ENCODE peak calls at places on chromosomes 7 and 10, in ten cellular contexts. One of them, this sample, is unnamed.
A peak's percentile ranks its signal among the peaks of the same experiment; 100 is the strongest.

GRCh38 chr7:130278892-130279690 is 12.4 kb downstream of the CPA2 start:
- DNase-seq in brain microvascular endothelial cell: peak; percentile 81
- DNase-seq in small intestine: peak; percentile 10
- DNase-seq in neuronal stem cell: no peak
- DNase-seq in CD8-positive, alpha-beta memory T cell: no peak
- DNase-seq in lower lobe of right lung: no peak
- DNase-seq in psoas muscle: no peak
- DNase-seq in stomach: no peak
- DNase-seq in GM23338: no peak
- DNase-seq in CD8-positive, alpha-beta T cell: no peak
- DNase-seq in this sample: peak; percentile 79

GRCh38 chr10:113493943-113494342 is 58.9 kb upstream of the HABP2 start:
- DNase-seq in brain microvascular endothelial cell: no peak
- DNase-seq in small intestine: no peak
- DNase-seq in neuronal stem cell: no peak
- DNase-seq in CD8-positive, alpha-beta memory T cell: no peak
- DNase-seq in lower lobe of right lung: no peak
- DNase-seq in psoas muscle: no peak
- DNase-seq in stomach: no peak
- DNase-seq in GM23338: no peak
- DNase-seq in CD8-positive, alpha-beta T cell: no peak
- DNase-seq in this sample: peak; percentile 52

GRCh38 chr10:110008518-110009339 is 945 bp downstream of the ADD3 start:
- DNase-seq in brain microvascular endothelial cell: no peak
- DNase-seq in small intestine: peak; percentile 67
- DNase-seq in neuronal stem cell: peak; percentile 15
- DNase-seq in CD8-positive, alpha-beta memory T cell: peak; percentile 70
- DNase-seq in lower lobe of right lung: peak; percentile 53
- DNase-seq in psoas muscle: peak; percentile 15
- DNase-seq in stomach: peak; percentile 66
- DNase-seq in GM23338: peak; percentile 67
- DNase-seq in CD8-positive, alpha-beta T cell: peak; percentile 25
- DNase-seq in this sample: peak; percentile 45

GRCh38 chr10:73591935-73592699 is 975 bp upstream of the USP54 start:
- DNase-seq in brain microvascular endothelial cell: peak; percentile 46
- DNase-seq in small intestine: peak; percentile 95
- DNase-seq in neuronal stem cell: peak; percentile 31
- DNase-seq in CD8-positive, alpha-beta memory T cell: no peak
- DNase-seq in lower lobe of right lung: peak; percentile 63
- DNase-seq in psoas muscle: no peak
- DNase-seq in stomach: peak; percentile 62
- DNase-seq in GM23338: peak; percentile 94
- DNase-seq in CD8-positive, alpha-beta T cell: no peak
- DNase-seq in this sample: peak; percentile 9

GRCh38 chr10:75754096-75754495 is 322.7 kb downstream of the LRMDA start:
- DNase-seq in brain microvascular endothelial cell: no peak
- DNase-seq in small intestine: no peak
- DNase-seq in neuronal stem cell: no peak
- DNase-seq in CD8-positive, alpha-beta memory T cell: no peak
- DNase-seq in lower lobe of right lung: no peak
- DNase-seq in psoas muscle: no peak
- DNase-seq in stomach: no peak
- DNase-seq in GM23338: no peak
- DNase-seq in CD8-positive, alpha-beta T cell: no peak
- DNase-seq in this sample: no peak

GRCh38 chr10:132062641-132063390 is 2.9 kb upstream of the JAKMIP3 start:
- DNase-seq in brain microvascular endothelial cell: no peak
- DNase-seq in small intestine: no peak
- DNase-seq in neuronal stem cell: no peak
- DNase-seq in CD8-positive, alpha-beta memory T cell: no peak
- DNase-seq in lower lobe of right lung: no peak
- DNase-seq in psoas muscle: no peak
- DNase-seq in stomach: no peak
- DNase-seq in GM23338: no peak
- DNase-seq in CD8-positive, alpha-beta T cell: no peak
- DNase-seq in this sample: no peak

GRCh38 chr7:74501298-74501697 is 47.6 kb downstream of the GTF2IRD1 start:
- DNase-seq in brain microvascular endothelial cell: no peak
- DNase-seq in small intestine: no peak
- DNase-seq in neuronal stem cell: no peak
- DNase-seq in CD8-positive, alpha-beta memory T cell: no peak
- DNase-seq in lower lobe of right lung: peak; percentile 73
- DNase-seq in psoas muscle: peak; percentile 69
- DNase-seq in stomach: peak; percentile 88
- DNase-seq in GM23338: peak; percentile 56
- DNase-seq in CD8-positive, alpha-beta T cell: no peak
- DNase-seq in this sample: no peak

GRCh38 chr10:133439517-133440461 is 14.0 kb upstream of the SCART1 start:
- DNase-seq in brain microvascular endothelial cell: no peak
- DNase-seq in small intestine: no peak
- DNase-seq in neuronal stem cell: no peak
- DNase-seq in CD8-positive, alpha-beta memory T cell: peak; percentile 40
- DNase-seq in lower lobe of right lung: no peak
- DNase-seq in psoas muscle: no peak
- DNase-seq in stomach: no peak
- DNase-seq in GM23338: no peak
- DNase-seq in CD8-positive, alpha-beta T cell: no peak
- DNase-seq in this sample: no peak

GRCh38 chr7:95916573-95917371 is 144.4 kb downstream of the DYNC1I1 start:
- DNase-seq in brain microvascular endothelial cell: peak; percentile 69
- DNase-seq in small intestine: peak; percentile 78
- DNase-seq in neuronal stem cell: peak; percentile 84
- DNase-seq in CD8-positive, alpha-beta memory T cell: peak; percentile 72
- DNase-seq in lower lobe of right lung: peak; percentile 76
- DNase-seq in psoas muscle: peak; percentile 73
- DNase-seq in stomach: peak; percentile 89
- DNase-seq in GM23338: peak; percentile 85
- DNase-seq in CD8-positive, alpha-beta T cell: peak; percentile 48
- DNase-seq in this sample: peak; percentile 23

GRCh38 chr7:95917622-95918021 is 145.3 kb downstream of the DYNC1I1 start:
- DNase-seq in brain microvascular endothelial cell: no peak
- DNase-seq in small intestine: peak; percentile 8
- DNase-seq in neuronal stem cell: no peak
- DNase-seq in CD8-positive, alpha-beta memory T cell: no peak
- DNase-seq in lower lobe of right lung: no peak
- DNase-seq in psoas muscle: no peak
- DNase-seq in stomach: no peak
- DNase-seq in GM23338: no peak
- DNase-seq in CD8-positive, alpha-beta T cell: no peak
- DNase-seq in this sample: no peak

GRCh38 chr7:95921543-95921942 is 149.2 kb downstream of the DYNC1I1 start:
- DNase-seq in brain microvascular endothelial cell: no peak
- DNase-seq in small intestine: no peak
- DNase-seq in neuronal stem cell: no peak
- DNase-seq in CD8-positive, alpha-beta memory T cell: no peak
- DNase-seq in lower lobe of right lung: no peak
- DNase-seq in psoas muscle: no peak
- DNase-seq in stomach: no peak
- DNase-seq in GM23338: no peak
- DNase-seq in CD8-positive, alpha-beta T cell: no peak
- DNase-seq in this sample: no peak

GRCh38 chr7:95919574-95919973 is 147.2 kb downstream of the DYNC1I1 start:
- DNase-seq in brain microvascular endothelial cell: no peak
- DNase-seq in small intestine: no peak
- DNase-seq in neuronal stem cell: no peak
- DNase-seq in CD8-positive, alpha-beta memory T cell: no peak
- DNase-seq in lower lobe of right lung: no peak
- DNase-seq in psoas muscle: no peak
- DNase-seq in stomach: no peak
- DNase-seq in GM23338: no peak
- DNase-seq in CD8-positive, alpha-beta T cell: no peak
- DNase-seq in this sample: no peak

DNA sequence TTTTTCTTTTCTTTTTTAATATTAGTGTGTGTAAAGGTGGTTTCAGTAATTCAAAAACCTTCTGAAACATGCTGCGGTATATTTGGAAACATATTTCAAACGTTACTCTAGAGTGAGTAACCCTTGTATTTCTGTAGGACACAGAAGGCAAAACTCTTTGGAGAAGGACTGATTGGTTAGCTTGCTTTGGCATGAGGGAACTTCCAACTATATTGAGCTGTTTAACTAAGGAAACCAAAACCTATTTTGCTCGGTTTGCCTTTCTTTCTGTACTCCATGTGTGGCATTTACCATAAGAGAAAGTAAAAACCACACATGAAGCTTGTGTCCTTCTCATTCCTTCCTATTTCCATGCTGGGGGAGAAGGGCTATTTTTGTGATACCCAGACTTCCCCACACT is 149.8 kb downstream of the DYNC1I1 start:
- DNase-seq in brain microvascular endothelial cell: no peak
- DNase-seq in small intestine: no peak
- DNase-seq in neuronal stem cell: no peak
- DNase-seq in CD8-positive, alpha-beta memory T cell: no peak
- DNase-seq in lower lobe of right lung: no peak
- DNase-seq in psoas muscle: no peak
- DNase-seq in stomach: no peak
- DNase-seq in GM23338: no peak
- DNase-seq in CD8-positive, alpha-beta T cell: no peak
- DNase-seq in this sample: no peak
- H3K4me3 ChIP-seq in brain microvascular endothelial cell: no peak overlapping the region
- H3K4me3 ChIP-seq in small intestine: no peak overlapping the region
- H3K4me3 ChIP-seq in neuronal stem cell: no peak overlapping the region
- H3K4me3 ChIP-seq in CD8-positive, alpha-beta memory T cell: no peak overlapping the region
- H3K4me3 ChIP-seq in lower lobe of right lung: no peak overlapping the region
- H3K4me3 ChIP-seq in psoas muscle: no peak overlapping the region
- H3K4me3 ChIP-seq in stomach: no peak overlapping the region
- H3K4me3 ChIP-seq in GM23338: no peak overlapping the region
- H3K4me3 ChIP-seq in CD8-positive, alpha-beta T cell: no peak overlapping the region
- H3K4me3 ChIP-seq in this sample: no peak overlapping the region

GRCh38 chr10:71891437-71891836 is 40.4 kb upstream of the PSAP start:
- DNase-seq in brain microvascular endothelial cell: no peak
- DNase-seq in small intestine: no peak
- DNase-seq in neuronal stem cell: no peak
- DNase-seq in CD8-positive, alpha-beta memory T cell: no peak
- DNase-seq in lower lobe of right lung: no peak
- DNase-seq in psoas muscle: no peak
- DNase-seq in stomach: no peak
- DNase-seq in GM23338: no peak
- DNase-seq in CD8-positive, alpha-beta T cell: no peak
- DNase-seq in this sample: no peak
- H3K27me3 ChIP-seq in brain microvascular endothelial cell: no peaks in the 10 kb centered on the region
- H3K27me3 ChIP-seq in small intestine: no peaks in the 10 kb centered on the region
- H3K27me3 ChIP-seq in neuronal stem cell: peaks cover 14% of the 10 kb centered on the region
- H3K27me3 ChIP-seq in CD8-positive, alpha-beta memory T cell: no peaks in the 10 kb centered on the region
- H3K27me3 ChIP-seq in lower lobe of right lung: no peaks in the 10 kb centered on the region
- H3K27me3 ChIP-seq in psoas muscle: no peaks in the 10 kb centered on the region
- H3K27me3 ChIP-seq in stomach: no peaks in the 10 kb centered on the region
- H3K27me3 ChIP-seq in GM23338: peaks cover 33% of the 10 kb centered on the region
- H3K27me3 ChIP-seq in CD8-positive, alpha-beta T cell: no peaks in the 10 kb centered on the region
- H3K27me3 ChIP-seq in this sample: no peaks in the 10 kb centered on the region

DNA sequence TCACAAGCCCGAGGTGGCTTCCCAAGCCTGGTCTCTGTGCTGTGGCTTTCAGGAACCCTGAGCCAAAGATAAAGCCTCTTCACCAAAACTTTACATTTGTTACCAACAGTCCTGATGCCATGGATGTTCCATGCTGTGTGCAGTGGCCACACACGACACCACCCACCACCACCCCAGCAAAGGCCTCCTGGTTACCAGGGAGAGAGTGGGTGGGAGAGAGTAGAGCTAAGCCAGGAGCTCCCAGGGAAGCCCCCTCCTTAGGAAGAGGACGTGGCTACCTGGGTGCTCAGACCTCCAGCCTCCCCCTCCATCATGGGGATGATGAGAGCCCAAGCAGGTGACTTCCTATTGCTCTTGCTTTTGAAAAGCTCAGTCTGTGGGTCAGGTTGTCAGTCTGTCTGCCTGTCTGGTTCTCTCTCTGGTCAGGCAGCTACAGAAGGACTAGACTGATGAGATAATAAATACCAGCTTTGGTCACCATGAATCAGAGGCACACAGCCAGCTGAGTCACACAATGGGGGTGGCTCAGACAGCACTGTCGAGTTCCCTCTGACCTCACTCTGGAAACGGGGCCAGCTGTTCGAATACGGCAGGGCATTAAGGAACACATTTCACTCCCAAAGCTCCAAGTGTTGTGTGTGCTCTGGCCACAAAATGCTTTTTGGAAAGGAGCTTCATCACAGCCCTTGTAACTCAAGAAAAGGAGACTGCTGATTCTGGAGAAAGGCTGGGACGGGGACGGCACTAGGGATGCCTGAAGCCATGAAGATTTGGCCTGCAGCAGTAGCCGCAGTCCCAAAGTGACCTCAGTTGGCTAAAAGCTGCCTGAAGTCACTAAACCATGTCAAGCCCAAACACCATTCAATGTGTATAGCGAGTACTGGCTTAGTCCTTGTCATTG is 166.0 kb downstream of the FANK1 start:
- DNase-seq in brain microvascular endothelial cell: peak; percentile 99
- DNase-seq in small intestine: peak; percentile 1
- DNase-seq in neuronal stem cell: no peak
- DNase-seq in CD8-positive, alpha-beta memory T cell: no peak
- DNase-seq in lower lobe of right lung: peak; percentile 66
- DNase-seq in psoas muscle: peak; percentile 91
- DNase-seq in stomach: peak; percentile 51
- DNase-seq in GM23338: no peak
- DNase-seq in CD8-positive, alpha-beta T cell: no peak
- DNase-seq in this sample: peak; percentile 99
- H3K4me3 ChIP-seq in brain microvascular endothelial cell: no peak overlapping the region
- H3K4me3 ChIP-seq in small intestine: no peak overlapping the region
- H3K4me3 ChIP-seq in neuronal stem cell: no peak overlapping the region
- H3K4me3 ChIP-seq in CD8-positive, alpha-beta memory T cell: no peak overlapping the region
- H3K4me3 ChIP-seq in lower lobe of right lung: no peak overlapping the region
- H3K4me3 ChIP-seq in psoas muscle: no peak overlapping the region
- H3K4me3 ChIP-seq in stomach: no peak overlapping the region
- H3K4me3 ChIP-seq in GM23338: no peak overlapping the region
- H3K4me3 ChIP-seq in CD8-positive, alpha-beta T cell: no peak overlapping the region
- H3K4me3 ChIP-seq in this sample: no peak overlapping the region

GRCh38 chr7:27094304-27095049 is 1.3 kb downstream of the HOXA1 start:
- DNase-seq in brain microvascular endothelial cell: no peak
- DNase-seq in small intestine: no peak
- DNase-seq in neuronal stem cell: peak; percentile 6
- DNase-seq in CD8-positive, alpha-beta memory T cell: no peak
- DNase-seq in lower lobe of right lung: no peak
- DNase-seq in psoas muscle: no peak
- DNase-seq in stomach: no peak
- DNase-seq in GM23338: no peak
- DNase-seq in CD8-positive, alpha-beta T cell: no peak
- DNase-seq in this sample: no peak

GRCh38 chr7:27091936-27092752 is 3.7 kb downstream of the HOXA1 start:
- DNase-seq in brain microvascular endothelial cell: no peak
- DNase-seq in small intestine: no peak
- DNase-seq in neuronal stem cell: peak; percentile 3
- DNase-seq in CD8-positive, alpha-beta memory T cell: no peak
- DNase-seq in lower lobe of right lung: no peak
- DNase-seq in psoas muscle: no peak
- DNase-seq in stomach: no peak
- DNase-seq in GM23338: peak; percentile 83
- DNase-seq in CD8-positive, alpha-beta T cell: no peak
- DNase-seq in this sample: no peak

GRCh38 chr7:27092753-27093097 is 3.1 kb downstream of the HOXA1 start:
- DNase-seq in brain microvascular endothelial cell: no peak
- DNase-seq in small intestine: no peak
- DNase-seq in neuronal stem cell: no peak
- DNase-seq in CD8-positive, alpha-beta memory T cell: no peak
- DNase-seq in lower lobe of right lung: no peak
- DNase-seq in psoas muscle: no peak
- DNase-seq in stomach: no peak
- DNase-seq in GM23338: no peak
- DNase-seq in CD8-positive, alpha-beta T cell: no peak
- DNase-seq in this sample: no peak

GRCh38 chr7:27088002-27088931 is 7.5 kb downstream of the HOXA1 start:
- DNase-seq in brain microvascular endothelial cell: no peak
- DNase-seq in small intestine: no peak
- DNase-seq in neuronal stem cell: peak; percentile 14
- DNase-seq in CD8-positive, alpha-beta memory T cell: no peak
- DNase-seq in lower lobe of right lung: no peak
- DNase-seq in psoas muscle: no peak
- DNase-seq in stomach: no peak
- DNase-seq in GM23338: peak; percentile 83
- DNase-seq in CD8-positive, alpha-beta T cell: no peak
- DNase-seq in this sample: no peak

GRCh38 chr7:27091125-27091524 is 4.7 kb downstream of the HOXA1 start:
- DNase-seq in brain microvascular endothelial cell: no peak
- DNase-seq in small intestine: no peak
- DNase-seq in neuronal stem cell: peak; percentile 4
- DNase-seq in CD8-positive, alpha-beta memory T cell: no peak
- DNase-seq in lower lobe of right lung: no peak
- DNase-seq in psoas muscle: no peak
- DNase-seq in stomach: no peak
- DNase-seq in GM23338: peak; percentile 34
- DNase-seq in CD8-positive, alpha-beta T cell: no peak
- DNase-seq in this sample: no peak
- H3K27me3 ChIP-seq in brain microvascular endothelial cell: peaks cover 79% of the 10 kb centered on the region
- H3K27me3 ChIP-seq in small intestine: peaks cover 10% of the 10 kb centered on the region
- H3K27me3 ChIP-seq in neuronal stem cell: peaks cover 84% of the 10 kb centered on the region
- H3K27me3 ChIP-seq in CD8-positive, alpha-beta memory T cell: peaks cover 26% of the 10 kb centered on the region
- H3K27me3 ChIP-seq in lower lobe of right lung: peaks cover 62% of the 10 kb centered on the region
- H3K27me3 ChIP-seq in psoas muscle: peaks cover 7% of the 10 kb centered on the region
- H3K27me3 ChIP-seq in stomach: peaks cover 5% of the 10 kb centered on the region
- H3K27me3 ChIP-seq in GM23338: peaks cover 100% of the 10 kb centered on the region
- H3K27me3 ChIP-seq in CD8-positive, alpha-beta T cell: peaks cover 16% of the 10 kb centered on the region
- H3K27me3 ChIP-seq in this sample: no peaks in the 10 kb centered on the region

This sample was measured in MG63.